ENCODE peak calls at places on chromosomes 11 and 22, in nine cellular contexts. One of them, this sample, is unnamed.

GRCh38 chr11:102268083-102268984 is 49.0 kb upstream of the BIRC3 start:
- DNase-seq in transverse colon: peak
- DNase-seq in Peyer's patch: peak
- DNase-seq in heart left ventricle: peak
- DNase-seq in tibial nerve: peak
- DNase-seq in HCT116: peak
- DNase-seq in ovary: peak
- DNase-seq in uterus: peak
- DNase-seq in IMR-90: peak
- DNase-seq in this sample: peak

GRCh38 chr11:119320593-119321524 is 3.9 kb upstream of the MCAM start:
- DNase-seq in IMR-90: peak
- DNase-seq in Peyer's patch: peak
- DNase-seq in ovary: peak
- DNase-seq in tibial nerve: no peak
- DNase-seq in heart left ventricle: peak
- DNase-seq in uterus: peak
- DNase-seq in transverse colon: peak
- DNase-seq in HCT116: no peak
- DNase-seq in this sample: peak

GRCh38 chr11:82906236-82906635 is 4.7 kb downstream of the DDIAS start:
- DNase-seq in uterus: no peak
- DNase-seq in ovary: no peak
- DNase-seq in transverse colon: no peak
- DNase-seq in IMR-90: peak
- DNase-seq in HCT116: peak
- DNase-seq in heart left ventricle: no peak
- DNase-seq in Peyer's patch: no peak
- DNase-seq in tibial nerve: no peak
- DNase-seq in this sample: no peak

GRCh38 chr11:87445002-87445401 is 407.3 kb downstream of the TMEM135 start:
- DNase-seq in Peyer's patch: no peak
- DNase-seq in transverse colon: no peak
- DNase-seq in uterus: no peak
- DNase-seq in HCT116: no peak
- DNase-seq in heart left ventricle: no peak
- DNase-seq in IMR-90: peak
- DNase-seq in tibial nerve: no peak
- DNase-seq in ovary: no peak
- DNase-seq in this sample: no peak

GRCh38 chr11:129932385-129933067 is 37.1 kb upstream of the NFRKB start:
- DNase-seq in heart left ventricle: no peak
- DNase-seq in Peyer's patch: no peak
- DNase-seq in tibial nerve: no peak
- DNase-seq in HCT116: no peak
- DNase-seq in ovary: no peak
- DNase-seq in uterus: no peak
- DNase-seq in transverse colon: no peak
- DNase-seq in IMR-90: no peak
- DNase-seq in this sample: no peak

GRCh38 chr11:26254378-26254777 is 77.6 kb upstream of the ANO3 start:
- DNase-seq in tibial nerve: no peak
- DNase-seq in ovary: no peak
- DNase-seq in uterus: no peak
- DNase-seq in HCT116: no peak
- DNase-seq in heart left ventricle: no peak
- DNase-seq in transverse colon: no peak
- DNase-seq in Peyer's patch: no peak
- DNase-seq in IMR-90: peak
- DNase-seq in this sample: no peak

GRCh38 chr22:40668611-40669390 is 10.5 kb upstream of the MCHR1 start:
- DNase-seq in heart left ventricle: no peak
- DNase-seq in uterus: no peak
- DNase-seq in IMR-90: peak
- DNase-seq in HCT116: peak
- DNase-seq in transverse colon: no peak
- DNase-seq in tibial nerve: no peak
- DNase-seq in ovary: no peak
- DNase-seq in Peyer's patch: no peak
- DNase-seq in this sample: no peak

GRCh38 chr22:19085233-19086043 is 36.8 kb downstream of the DGCR2 start:
- DNase-seq in heart left ventricle: no peak
- DNase-seq in transverse colon: no peak
- DNase-seq in tibial nerve: no peak
- DNase-seq in ovary: no peak
- DNase-seq in IMR-90: peak
- DNase-seq in uterus: no peak
- DNase-seq in HCT116: no peak
- DNase-seq in Peyer's patch: no peak
- DNase-seq in this sample: peak

GRCh38 chr22:22103078-22103593 is 120.5 kb upstream of the TOP3B start:
- DNase-seq in Peyer's patch: no peak
- DNase-seq in ovary: no peak
- DNase-seq in tibial nerve: no peak
- DNase-seq in HCT116: peak
- DNase-seq in transverse colon: no peak
- DNase-seq in uterus: no peak
- DNase-seq in heart left ventricle: no peak
- DNase-seq in IMR-90: no peak
- DNase-seq in this sample: no peak

GRCh38 chr22:46001426-46002106 is 24.6 kb upstream of the WNT7B start:
- DNase-seq in transverse colon: no peak
- DNase-seq in ovary: no peak
- DNase-seq in IMR-90: no peak
- DNase-seq in uterus: no peak
- DNase-seq in Peyer's patch: no peak
- DNase-seq in heart left ventricle: peak
- DNase-seq in HCT116: no peak
- DNase-seq in tibial nerve: no peak
- DNase-seq in this sample: peak

GRCh38 chr11:94909371-94909820 is 64.0 kb downstream of the CWC15 start:
- DNase-seq in ovary: no peak
- DNase-seq in transverse colon: no peak
- DNase-seq in uterus: no peak
- DNase-seq in heart left ventricle: no peak
- DNase-seq in tibial nerve: no peak
- DNase-seq in Peyer's patch: no peak
- DNase-seq in HCT116: no peak
- DNase-seq in IMR-90: peak
- DNase-seq in this sample: no peak

GRCh38 chr11:124071622-124071948 is 30.5 kb upstream of the OR10G7 start:
- DNase-seq in Peyer's patch: no peak
- DNase-seq in IMR-90: no peak
- DNase-seq in HCT116: no peak
- DNase-seq in uterus: no peak
- DNase-seq in tibial nerve: no peak
- DNase-seq in heart left ventricle: no peak
- DNase-seq in ovary: no peak
- DNase-seq in transverse colon: no peak
- DNase-seq in this sample: no peak

GRCh38 chr11:10730151-10730550 is 20.9 kb upstream of the CTR9 start:
- DNase-seq in HCT116: no peak
- DNase-seq in IMR-90: no peak
- DNase-seq in uterus: no peak
- DNase-seq in tibial nerve: no peak
- DNase-seq in ovary: no peak
- DNase-seq in Peyer's patch: no peak
- DNase-seq in transverse colon: no peak
- DNase-seq in heart left ventricle: no peak
- DNase-seq in this sample: no peak

GRCh38 chr11:33980896-33981295 is 70.6 kb upstream of the CAPRIN1 start:
- DNase-seq in tibial nerve: no peak
- DNase-seq in Peyer's patch: no peak
- DNase-seq in ovary: no peak
- DNase-seq in transverse colon: no peak
- DNase-seq in heart left ventricle: no peak
- DNase-seq in IMR-90: no peak
- DNase-seq in HCT116: no peak
- DNase-seq in uterus: no peak
- DNase-seq in this sample: no peak

GRCh38 chr11:33987975-33988580 is 63.5 kb upstream of the CAPRIN1 start:
- DNase-seq in uterus: peak
- DNase-seq in tibial nerve: peak
- DNase-seq in IMR-90: peak
- DNase-seq in HCT116: peak
- DNase-seq in Peyer's patch: peak
- DNase-seq in transverse colon: peak
- DNase-seq in heart left ventricle: peak
- DNase-seq in ovary: peak
- DNase-seq in this sample: peak

GRCh38 chr11:33987545-33987944 is 64.0 kb upstream of the CAPRIN1 start:
- DNase-seq in uterus: no peak
- DNase-seq in transverse colon: no peak
- DNase-seq in heart left ventricle: no peak
- DNase-seq in tibial nerve: no peak
- DNase-seq in IMR-90: no peak
- DNase-seq in ovary: no peak
- DNase-seq in Peyer's patch: no peak
- DNase-seq in HCT116: no peak
- DNase-seq in this sample: no peak

GRCh38 chr11:33982661-33983060 is 68.9 kb upstream of the CAPRIN1 start:
- DNase-seq in uterus: no peak
- DNase-seq in ovary: no peak
- DNase-seq in heart left ventricle: no peak
- DNase-seq in transverse colon: no peak
- DNase-seq in IMR-90: no peak
- DNase-seq in HCT116: no peak
- DNase-seq in Peyer's patch: no peak
- DNase-seq in tibial nerve: no peak
- DNase-seq in this sample: no peak

DNA sequence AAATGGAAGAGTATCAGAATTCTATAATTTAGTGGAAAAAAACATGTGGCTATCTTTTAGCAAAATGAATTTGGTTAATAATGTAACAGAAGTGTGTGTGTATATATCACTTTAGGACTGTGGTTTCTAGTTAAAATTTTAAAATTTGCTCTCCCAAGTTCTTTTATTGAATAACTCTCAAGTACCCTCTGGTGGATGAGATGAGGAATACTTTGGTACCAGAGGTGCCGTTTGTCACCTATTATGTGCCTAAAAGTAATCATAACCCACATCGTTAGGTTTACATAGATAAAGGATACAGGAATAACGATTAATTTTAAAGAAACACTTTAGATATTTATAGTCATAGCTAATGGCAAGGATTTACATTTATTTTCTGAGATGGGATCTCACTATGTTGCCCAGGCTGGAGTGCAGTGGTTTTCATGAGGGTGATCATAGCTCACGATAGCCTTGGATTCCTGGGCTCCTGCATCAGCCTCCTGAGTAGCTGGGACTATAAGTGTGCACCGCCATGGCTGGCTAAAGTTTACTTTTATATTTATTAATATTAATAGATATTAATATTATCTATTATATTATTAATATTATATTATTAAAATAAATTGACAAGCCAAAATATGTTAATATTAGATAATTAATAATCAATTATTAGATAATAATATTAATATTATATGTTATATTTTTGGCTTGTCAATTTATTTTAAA is 66.7 kb upstream of the CAPRIN1 start:
- DNase-seq in uterus: no peak
- DNase-seq in ovary: no peak
- DNase-seq in transverse colon: no peak
- DNase-seq in heart left ventricle: no peak
- DNase-seq in IMR-90: no peak
- DNase-seq in HCT116: no peak
- DNase-seq in Peyer's patch: no peak
- DNase-seq in tibial nerve: no peak
- DNase-seq in this sample: no peak
- TF ChIP-seq CTCF in uterus: no peak
- TF ChIP-seq CTCF in ovary: no peak
- TF ChIP-seq CTCF in transverse colon: no peak
- TF ChIP-seq CTCF in heart left ventricle: no peak
- TF ChIP-seq CTCF in IMR-90: peak
- TF ChIP-seq CTCF in HCT116: peak
- TF ChIP-seq CTCF in Peyer's patch: no peak
- TF ChIP-seq CTCF in tibial nerve: no peak
- TF ChIP-seq CTCF in this sample: no peak

DNA sequence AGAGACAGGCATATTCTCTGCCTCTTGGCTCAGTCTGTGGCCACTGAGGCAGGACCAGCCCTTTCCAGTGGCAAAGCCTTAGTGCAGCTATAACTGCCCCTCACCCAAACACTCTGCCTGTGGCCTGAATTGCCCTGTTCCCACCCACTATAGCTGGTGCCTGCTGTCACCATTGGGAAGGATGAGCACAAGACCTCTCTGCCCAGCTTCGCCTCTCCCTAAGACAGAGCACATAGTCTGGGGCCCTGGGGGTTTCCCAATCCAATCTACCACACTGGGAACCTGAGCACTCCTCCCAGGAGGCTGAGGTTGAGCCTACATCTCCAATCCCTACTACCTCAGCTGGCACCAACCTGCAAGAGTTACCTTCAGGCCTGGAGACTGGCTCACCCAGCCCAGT is 670.4 kb downstream of the JRKL start:
- DNase-seq in ovary: no peak
- DNase-seq in heart left ventricle: no peak
- DNase-seq in transverse colon: no peak
- DNase-seq in IMR-90: no peak
- DNase-seq in Peyer's patch: no peak
- DNase-seq in tibial nerve: no peak
- DNase-seq in HCT116: no peak
- DNase-seq in uterus: no peak
- DNase-seq in this sample: no peak
- TF ChIP-seq POLR2A in ovary: no peak
- TF ChIP-seq POLR2A in heart left ventricle: no peak
- TF ChIP-seq POLR2A in transverse colon: no peak
- TF ChIP-seq POLR2A in IMR-90: no peak
- TF ChIP-seq POLR2A in Peyer's patch: no peak
- TF ChIP-seq POLR2A in tibial nerve: no peak
- TF ChIP-seq POLR2A in HCT116: no peak
- TF ChIP-seq POLR2A in uterus: no peak
- TF ChIP-seq POLR2A in this sample: no peak

DNA sequence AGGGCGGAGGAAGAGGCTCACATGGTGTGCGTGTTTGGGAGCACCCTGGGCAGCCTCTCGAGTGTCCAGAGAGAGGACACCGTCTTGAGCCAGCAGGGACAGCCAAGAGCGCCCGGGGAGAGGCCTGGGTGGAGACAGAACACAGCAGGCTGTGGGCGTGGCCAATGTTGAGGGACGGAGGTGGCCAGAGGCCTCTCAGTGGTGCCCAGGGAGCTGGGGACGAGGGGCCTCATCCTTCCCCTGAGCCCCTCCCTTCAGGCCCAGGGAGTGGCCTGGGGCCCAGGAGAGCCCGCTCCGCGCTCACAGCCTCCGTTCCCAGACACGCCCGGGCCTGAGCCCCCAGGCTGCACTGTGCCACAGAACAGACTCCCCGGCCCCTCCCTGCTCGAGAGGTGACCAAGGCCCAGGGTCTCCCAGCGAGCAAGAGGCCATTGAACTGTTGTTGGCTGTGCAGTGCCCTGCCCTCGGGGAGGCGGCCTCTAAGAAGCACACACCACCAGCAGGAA is 48.4 kb downstream of the CDKN1C start:
- DNase-seq in tibial nerve: peak
- DNase-seq in uterus: peak
- DNase-seq in heart left ventricle: peak
- DNase-seq in HCT116: peak
- DNase-seq in IMR-90: peak
- DNase-seq in ovary: peak
- DNase-seq in Peyer's patch: peak
- DNase-seq in transverse colon: peak
- DNase-seq in this sample: peak
- H3K27ac ChIP-seq in tibial nerve: peak
- H3K27ac ChIP-seq in uterus: no peak
- H3K27ac ChIP-seq in heart left ventricle: no peak
- H3K27ac ChIP-seq in HCT116: no peak
- H3K27ac ChIP-seq in IMR-90: no peak
- H3K27ac ChIP-seq in ovary: no peak
- H3K27ac ChIP-seq in Peyer's patch: no peak
- H3K27ac ChIP-seq in transverse colon: no peak
- H3K27ac ChIP-seq in this sample: peak

GRCh38 chr11:37657645-37658044 is 1059.6 kb upstream of the RAG2 start:
- DNase-seq in HCT116: no peak
- DNase-seq in uterus: no peak
- DNase-seq in Peyer's patch: no peak
- DNase-seq in ovary: no peak
- DNase-seq in transverse colon: no peak
- DNase-seq in IMR-90: peak
- DNase-seq in tibial nerve: no peak
- DNase-seq in heart left ventricle: no peak
- DNase-seq in this sample: no peak
- TF ChIP-seq CTCF in HCT116: no peak
- TF ChIP-seq CTCF in uterus: no peak
- TF ChIP-seq CTCF in Peyer's patch: no peak
- TF ChIP-seq CTCF in ovary: no peak
- TF ChIP-seq CTCF in transverse colon: no peak
- TF ChIP-seq CTCF in IMR-90: peak
- TF ChIP-seq CTCF in tibial nerve: no peak
- TF ChIP-seq CTCF in heart left ventricle: no peak
- TF ChIP-seq CTCF in this sample: no peak